ENCODE peak calls at places on chromosomes 12 and 14, in four cellular contexts. R is GM12878, K is HepG2, S is A549. W is an unnamed sample.

GRCh38 chr14:35558680-35559079 is 24.7 kb downstream of the INSM2 start:
- DNase-seq in K (no peak), S (no peak), R (no peak), W (no peak)

GRCh38 chr14:99677231-99677891 is 6.7 kb upstream of the CYP46A1 start:
- DNase-seq in K (no peak), S (no peak), R (no peak), W (no peak)

GRCh38 chr12:50924131-50924438 is 28.3 kb upstream of the HIGD1C start:
- DNase-seq in K (no peak), R (no peak), S (no peak), W (no peak)

GRCh38 chr12:77107121-77107520 is 41.8 kb upstream of the E2F7 start:
- DNase-seq in S (no peak), R (no peak), K (no peak), W (no peak)

GRCh38 chr14:86153480-86153879 is 623.5 kb downstream of the FLRT2 start:
- DNase-seq in R (no peak), K (no peak), S (no peak), W (no peak)

GRCh38 chr14:96581026-96581425 is 78.8 kb downstream of the PAPOLA start:
- DNase-seq in S (no peak), K (no peak), R (no peak), W (peak)

GRCh38 chr14:93137864-93138263 is 22.1 kb upstream of the ITPK1 start:
- DNase-seq in R (no peak), K (peak), S (peak), W (peak)

GRCh38 chr12:31585895-31586294 is 5.0 kb downstream of the DENND5B start:
- DNase-seq in R (no peak), S (no peak), K (no peak), W (no peak)

GRCh38 chr12:131989021-131989420 is 39.3 kb downstream of the EP400 start:
- DNase-seq in K (no peak), R (no peak), S (no peak), W (no peak)

GRCh38 chr12:52215587-52216031 is 17.4 kb upstream of the KRT7 start:
- DNase-seq in K (peak), S (peak), R (no peak), W (peak)

GRCh38 chr12:9760699-9761406 is at the start of gene CD69:
- DNase-seq in S (no peak), K (no peak), R (peak), W (peak)

GRCh38 chr12:68252077-68252476 is 1.3 kb downstream of the IL22 start:
- DNase-seq in S (no peak), K (no peak), R (no peak), W (no peak)

GRCh38 chr12:110743571-110744093 is 941 bp upstream of the PPP1CC start:
- DNase-seq in R (no peak), S (peak), K (no peak), W (no peak)

GRCh38 chr12:51924551-51925399 is 17.5 kb downstream of the ACVRL1 start:
- DNase-seq in S (no peak), R (no peak), K (no peak), W (no peak)

GRCh38 chr14:51865953-51866747 is 5.7 kb downstream of the GNG2 start:
- DNase-seq in S (no peak), R (no peak), K (no peak), W (no peak)

GRCh38 chr12:50985322-50985721 is 33.0 kb downstream of the HIGD1C start:
- DNase-seq in K (peak), R (no peak), S (no peak), W (no peak)

GRCh38 chr14:68466491-68466977 is 326.3 kb downstream of the ZFP36L1 start:
- DNase-seq in R (no peak), K (peak), S (peak), W (no peak)

GRCh38 chr12:68971404-68971803 is 38.4 kb upstream of the CPM start:
- DNase-seq in S (peak), R (no peak), K (no peak), W (no peak)

GRCh38 chr12:46919666-46920065 is 93.9 kb upstream of the SLC38A4 start:
- DNase-seq in K (no peak), S (no peak), R (no peak), W (no peak)

GRCh38 chr14:55802986-55803431 is 223.0 kb downstream of the KTN1 start:
- DNase-seq in R (no peak), S (peak), K (peak), W (peak)

GRCh38 chr14:69625299-69626131 is 14.1 kb downstream of the SUSD6 start:
- DNase-seq in S (no peak), K (no peak), R (peak), W (no peak)

GRCh38 chr14:90275820-90276219 is 19.5 kb downstream of the PSMC1 start:
- DNase-seq in S (no peak), R (no peak), K (no peak), W (no peak)

GRCh38 chr12:86445361-86445760 is 189.2 kb upstream of the MGAT4C start:
- DNase-seq in S (no peak), R (no peak), K (no peak), W (no peak)

GRCh38 chr14:75928587-75929230 is 53.1 kb downstream of the TGFB3 start:
- DNase-seq in R (no peak), K (no peak), S (no peak), W (no peak)

GRCh38 chr14:81931828-81932227 is 398.2 kb upstream of the SEL1L start:
- DNase-seq in R (no peak), S (no peak), K (no peak), W (no peak)

GRCh38 chr12:72293701-72294100 is 21.5 kb downstream of the TRHDE start:
- DNase-seq in R (no peak), S (no peak), K (no peak), W (no peak)

GRCh38 chr14:63544641-63545234 is 1.6 kb upstream of the PPP2R5E start:
- DNase-seq in S (peak), R (no peak), K (no peak), W (peak)

GRCh38 chr14:102848830-102849521 is 71.7 kb downstream of the TRAF3 start:
- DNase-seq in R (no peak), K (no peak), S (no peak), W (peak)

GRCh38 chr14:80364274-80364673 is 153.0 kb upstream of the DIO2 start:
- DNase-seq in S (peak), R (no peak), K (peak), W (peak)

DNA sequence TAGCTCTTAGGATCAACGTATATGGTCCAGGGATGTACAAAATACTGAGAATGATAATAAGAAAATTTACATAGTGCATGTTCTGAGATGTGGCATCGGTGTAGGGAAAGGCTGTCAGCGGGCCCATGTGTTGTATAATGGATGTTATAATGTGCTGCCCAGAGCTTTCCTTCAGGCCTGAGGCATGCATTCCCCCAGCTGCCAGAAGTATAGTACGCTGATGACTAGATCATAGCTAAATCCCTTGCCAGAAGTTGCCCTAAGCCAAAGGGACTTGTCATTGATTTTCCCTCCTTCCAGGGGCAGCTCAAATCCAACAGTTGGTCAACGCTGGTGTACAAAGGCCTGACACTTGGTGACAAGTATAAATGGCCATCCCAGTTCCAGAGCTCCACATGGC is 6.5 kb upstream of the OR11G2 start:
- DNase-seq in S (no peak), K (no peak), R (no peak), W (no peak)
- TF ChIP-seq POLR2AphosphoS2 in S (no peak), K (no peak), R (no peak), W (no peak)

GRCh38 chr14:88793259-88793625 is 489 bp upstream of the EML5 start:
- DNase-seq in R (no peak), S (no peak), K (no peak), W (no peak)

GRCh38 chr14:88791252-88791621 is 1.5 kb downstream of the EML5 start:
- DNase-seq in K (no peak), R (no peak), S (no peak), W (no peak)

GRCh38 chr14:88791629-88792571 is 853 bp downstream of the EML5 start:
- DNase-seq in S (peak), K (no peak), R (no peak), W (peak)

GRCh38 chr14:88792572-88793258 is at the start of gene EML5:
- DNase-seq in K (peak), R (no peak), S (peak), W (peak)

DNA sequence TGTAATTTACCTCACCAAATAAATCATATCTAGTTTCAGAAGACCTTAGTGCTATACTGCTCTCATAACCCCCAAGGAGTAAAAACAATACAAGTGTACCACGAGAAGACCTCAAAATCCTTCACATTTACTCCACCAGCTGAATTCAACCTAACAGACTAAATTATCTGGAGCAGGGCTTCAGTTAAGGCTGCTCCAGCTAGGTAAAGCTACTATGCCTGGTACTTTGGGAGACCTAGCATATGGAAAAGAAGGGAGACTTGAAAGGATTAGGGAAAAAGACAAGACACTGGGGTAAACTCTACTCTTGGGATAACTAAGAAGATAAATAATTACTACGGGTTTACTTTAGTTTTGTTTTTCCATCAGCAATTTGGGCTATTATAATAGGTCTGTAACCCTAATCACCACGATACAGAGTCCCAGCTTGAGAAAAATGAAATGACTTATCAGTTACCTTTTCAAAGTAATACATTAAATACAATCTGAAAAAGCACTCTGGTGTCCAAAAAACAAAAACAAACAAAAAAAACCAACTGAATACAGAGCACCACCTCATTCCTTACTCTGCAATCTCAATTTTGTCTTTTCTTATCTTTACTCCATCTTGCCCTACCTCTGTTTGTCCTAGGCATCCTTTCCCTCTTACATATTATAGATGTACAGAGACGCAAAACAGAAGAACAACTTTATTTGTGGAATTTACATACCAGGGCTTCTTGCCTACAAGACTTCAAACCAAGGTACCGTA is 2.1 kb downstream of the EML5 start:
- DNase-seq in R (no peak), S (no peak), K (no peak), W (no peak)
- TF ChIP-seq POLR2AphosphoS2 in R (no peak), S (no peak), K (no peak), W (no peak)

DNA sequence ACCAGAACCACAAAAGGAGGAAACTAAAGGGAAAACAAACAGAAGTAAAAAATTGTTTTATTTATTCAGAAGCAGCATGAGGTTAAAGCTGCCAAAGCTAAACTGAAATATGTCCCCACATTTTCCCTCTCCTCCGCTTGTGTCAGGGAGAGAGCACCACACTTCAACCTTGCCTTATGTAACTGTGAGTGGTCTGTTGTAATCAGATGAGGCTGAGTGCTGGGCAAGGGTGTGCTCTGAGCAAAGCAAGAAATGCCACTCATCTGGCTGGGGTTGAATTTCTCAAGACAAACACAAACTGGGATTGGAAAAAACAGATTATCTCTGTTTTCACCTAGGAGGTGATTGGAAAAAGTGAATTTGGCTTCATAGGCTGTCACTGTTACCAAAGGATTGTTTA is 12.2 kb downstream of the CAPZA3 start:
- DNase-seq in K (no peak), S (no peak), R (no peak), W (no peak)
- TF ChIP-seq POLR2AphosphoS2 in K (no peak), S (no peak), R (no peak), W (no peak)

DNA sequence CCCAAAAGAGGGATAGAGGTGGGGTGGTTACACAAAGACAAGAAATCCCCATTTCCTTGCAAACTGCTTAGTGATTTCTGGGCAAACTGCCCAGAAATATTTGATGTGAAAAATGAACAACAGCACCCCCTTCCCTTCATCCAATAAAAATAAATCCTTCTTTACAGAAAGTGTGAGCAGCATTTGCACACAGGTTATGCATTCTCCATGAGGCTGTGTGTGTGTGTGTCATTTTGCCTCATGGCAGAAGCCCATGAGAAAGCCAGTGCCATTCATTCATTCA is 17.2 kb upstream of the NRXN3 start:
- DNase-seq in R (no peak), K (no peak), S (peak), W (no peak)
- TF ChIP-seq POLR2AphosphoS2 in R (no peak), K (no peak), S (no peak), W (no peak)

W was measured in K562.